ENCODE peak calls at places on chromosome 11, in six cellular contexts. Z, K, J, O, B and V are unnamed samples.

GRCh38 chr11:46336781-46337180 is 10.5 kb upstream of the DGKZ start:
- DNase-seq in Z (peak), K (no peak), B (no peak), O (no peak), J (no peak), V (no peak)

GRCh38 chr11:1085440-1086170 is 10.9 kb downstream of the MUC2 start:
- DNase-seq in K (no peak), B (no peak), O (no peak), J (peak), Z (no peak), V (no peak)

GRCh38 chr11:61551630-61552029 is 29.2 kb downstream of the SYT7 start:
- DNase-seq in K (no peak), B (no peak), O (no peak), J (no peak), Z (no peak), V (no peak)

GRCh38 chr11:112280268-112281126 is 19.8 kb upstream of the PLET1 start:
- DNase-seq in Z (peak), J (peak), B (peak), O (peak), K (peak), V (peak)

GRCh38 chr11:120281161-120281795 is 41.3 kb downstream of the POU2F3 start:
- DNase-seq in O (no peak), K (no peak), B (no peak), J (no peak), Z (peak), V (no peak)

GRCh38 chr11:110907629-110908028 is 195.4 kb upstream of the ARHGAP20 start:
- DNase-seq in B (no peak), K (peak), J (no peak), O (no peak), Z (no peak), V (no peak)

GRCh38 chr11:94855666-94856065 is 87.5 kb downstream of the AMOTL1 start:
- DNase-seq in J (no peak), Z (no peak), B (no peak), O (no peak), K (no peak), V (no peak)

GRCh38 chr11:66543263-66544107 is 2.4 kb downstream of the ZDHHC24 start:
- DNase-seq in K (peak), J (peak), O (no peak), Z (no peak), B (peak), V (no peak)

GRCh38 chr11:36362902-36363301 is 66.8 kb downstream of the PRR5L start:
- DNase-seq in B (no peak), Z (no peak), K (no peak), O (no peak), J (no peak), V (no peak)

GRCh38 chr11:63614136-63614664 is at the start of gene PLAAT3:
- DNase-seq in O (peak), J (peak), K (peak), Z (peak), B (peak), V (peak)

GRCh38 chr11:66316849-66317251 is at the start of gene CD248:
- DNase-seq in K (peak), Z (no peak), O (no peak), B (no peak), J (no peak), V (no peak)

GRCh38 chr11:6653656-6654055 is 2.0 kb downstream of the DCHS1 start:
- DNase-seq in J (no peak), O (no peak), Z (no peak), K (no peak), B (no peak), V (no peak)

GRCh38 chr11:76769645-76770586 is 13.2 kb upstream of the TSKU start:
- DNase-seq in K (no peak), J (no peak), B (no peak), O (peak), Z (no peak), V (no peak)

GRCh38 chr11:101363706-101364275 is 220.0 kb downstream of the TRPC6 start:
- DNase-seq in O (no peak), K (no peak), Z (no peak), J (no peak), B (no peak), V (no peak)

GRCh38 chr11:27830206-27830605 is 130.0 kb upstream of the BDNF start:
- DNase-seq in B (no peak), Z (no peak), K (no peak), J (no peak), O (no peak), V (no peak)

GRCh38 chr11:68998390-68998911 is 14.6 kb downstream of the MRGPRF start:
- DNase-seq in O (no peak), K (no peak), Z (no peak), J (peak), B (no peak), V (no peak)

GRCh38 chr11:132140056-132140455 is 769.6 kb downstream of the NTM start:
- DNase-seq in B (no peak), K (no peak), Z (no peak), O (no peak), J (no peak), V (peak)

GRCh38 chr11:17606206-17607082 is 59.4 kb downstream of the OTOG start:
- DNase-seq in B (no peak), K (no peak), Z (no peak), O (no peak), J (no peak), V (no peak)

GRCh38 chr11:34926831-34927132 is 10.4 kb downstream of the PDHX start:
- DNase-seq in J (no peak), B (no peak), Z (no peak), O (no peak), K (no peak), V (no peak)

GRCh38 chr11:113401718-113402117 is 14.1 kb downstream of the ANKK1 start:
- DNase-seq in K (no peak), B (no peak), O (peak), J (no peak), Z (no peak), V (no peak)

GRCh38 chr11:122632178-122632824 is 23.2 kb upstream of the UBASH3B start:
- DNase-seq in B (no peak), K (peak), J (no peak), O (no peak), Z (no peak), V (no peak)

GRCh38 chr11:45073575-45074225 is 72.7 kb upstream of the PRDM11 start:
- DNase-seq in O (no peak), B (no peak), Z (no peak), J (no peak), K (peak), V (no peak)

GRCh38 chr11:2975594-2975993 is 16.5 kb downstream of the NAP1L4 start:
- DNase-seq in J (peak), B (no peak), Z (peak), K (peak), O (no peak), V (peak)

GRCh38 chr11:35180311-35181233 is 41.6 kb downstream of the CD44 start:
- DNase-seq in Z (no peak), O (no peak), B (no peak), J (no peak), K (no peak), V (no peak)

GRCh38 chr11:68330700-68331337 is 18.4 kb downstream of the LRP5 start:
- DNase-seq in O (no peak), J (no peak), B (no peak), K (no peak), Z (no peak), V (no peak)

GRCh38 chr11:43579171-43579918 is 101.2 kb upstream of the HSD17B12 start:
- DNase-seq in Z (peak), B (no peak), O (no peak), J (peak), K (peak), V (peak)

GRCh38 chr11:69493931-69494821 is 12.7 kb downstream of the LINC01488 start:
- DNase-seq in O (no peak), K (no peak), Z (no peak), B (no peak), J (no peak), V (no peak)

GRCh38 chr11:111829185-111829968 is 42.0 kb downstream of the ALG9 start:
- DNase-seq in Z (no peak), J (no peak), O (no peak), B (no peak), K (no peak), V (no peak)